ENCODE peak calls at places on chromosome 16, in four cellular contexts. One of them, this sample, is unnamed. For H3K4me1, the result is how much of the 10 kb centered on the place peaks cover.

GRCh38 chr16:69381231-69381630 is 4.6 kb downstream of the TERF2 start:
- DNase-seq in right atrium auricular region: no peak
- DNase-seq in A549: no peak
- DNase-seq in heart right ventricle: no peak
- DNase-seq in this sample: no peak

GRCh38 chr16:10250137-10250850 is 68.1 kb upstream of the GRIN2A start:
- DNase-seq in right atrium auricular region: no peak
- DNase-seq in A549: no peak
- DNase-seq in heart right ventricle: no peak
- DNase-seq in this sample: no peak

GRCh38 chr16:67196881-67197280 is 2.0 kb upstream of the ELMO3 start:
- DNase-seq in right atrium auricular region: no peak
- DNase-seq in A549: no peak
- DNase-seq in heart right ventricle: no peak
- DNase-seq in this sample: no peak

GRCh38 chr16:55120408-55120807 is 189.7 kb downstream of the IRX5 start:
- DNase-seq in right atrium auricular region: no peak
- DNase-seq in A549: peak
- DNase-seq in heart right ventricle: peak
- DNase-seq in this sample: no peak

GRCh38 chr16:79769320-79770243 is 169.0 kb upstream of the MAF start:
- DNase-seq in right atrium auricular region: no peak
- DNase-seq in A549: no peak
- DNase-seq in heart right ventricle: no peak
- DNase-seq in this sample: no peak

GRCh38 chr16:3651461-3652372 is 2.8 kb upstream of the DNASE1 start:
- DNase-seq in right atrium auricular region: no peak
- DNase-seq in A549: no peak
- DNase-seq in heart right ventricle: no peak
- DNase-seq in this sample: no peak

GRCh38 chr16:9105189-9105588 is 13.7 kb downstream of the HAPSTR1 start:
- DNase-seq in right atrium auricular region: no peak
- DNase-seq in A549: no peak
- DNase-seq in heart right ventricle: no peak
- DNase-seq in this sample: no peak

GRCh38 chr16:86881118-86881510 is 302.8 kb downstream of the FOXL1 start:
- DNase-seq in right atrium auricular region: no peak
- DNase-seq in A549: no peak
- DNase-seq in heart right ventricle: no peak
- DNase-seq in this sample: no peak

GRCh38 chr16:58679763-58680162 is 4.8 kb downstream of the SLC38A7 start:
- DNase-seq in right atrium auricular region: no peak
- DNase-seq in A549: no peak
- DNase-seq in heart right ventricle: no peak
- DNase-seq in this sample: no peak

GRCh38 chr16:70527315-70527996 is 3.8 kb downstream of the SF3B3 start:
- DNase-seq in right atrium auricular region: no peak
- DNase-seq in A549: no peak
- DNase-seq in heart right ventricle: no peak
- DNase-seq in this sample: no peak

GRCh38 chr16:49127103-49127502 is 154.5 kb downstream of the CBLN1 start:
- DNase-seq in right atrium auricular region: no peak
- DNase-seq in A549: no peak
- DNase-seq in heart right ventricle: no peak
- DNase-seq in this sample: no peak

GRCh38 chr16:22653876-22654275 is 143.2 kb downstream of the NPIPB5 start:
- DNase-seq in right atrium auricular region: no peak
- DNase-seq in A549: no peak
- DNase-seq in heart right ventricle: no peak
- DNase-seq in this sample: no peak

GRCh38 chr16:64132686-64133085 is 989.2 kb downstream of the CDH11 start:
- DNase-seq in right atrium auricular region: no peak
- DNase-seq in A549: no peak
- DNase-seq in heart right ventricle: no peak
- DNase-seq in this sample: no peak

GRCh38 chr16:30998852-30999761 is 11.3 kb downstream of the STX1B start:
- DNase-seq in right atrium auricular region: peak
- DNase-seq in A549: no peak
- DNase-seq in heart right ventricle: no peak
- DNase-seq in this sample: peak

GRCh38 chr16:14309001-14309886 is 238.1 kb downstream of the MRTFB start:
- DNase-seq in right atrium auricular region: no peak
- DNase-seq in A549: no peak
- DNase-seq in heart right ventricle: no peak
- DNase-seq in this sample: no peak

GRCh38 chr16:68704232-68704867 is 32.7 kb upstream of the CDH1 start:
- DNase-seq in right atrium auricular region: no peak
- DNase-seq in A549: peak
- DNase-seq in heart right ventricle: peak
- DNase-seq in this sample: no peak

GRCh38 chr16:10681310-10682308 is 13.1 kb downstream of the TEKT5 start:
- DNase-seq in right atrium auricular region: peak
- DNase-seq in A549: no peak
- DNase-seq in heart right ventricle: no peak
- DNase-seq in this sample: no peak

GRCh38 chr16:57834936-57835335 is 32.6 kb upstream of the KIFC3 start:
- DNase-seq in right atrium auricular region: no peak
- DNase-seq in A549: peak
- DNase-seq in heart right ventricle: no peak
- DNase-seq in this sample: no peak

GRCh38 chr16:83771306-83771942 is 36.4 kb upstream of the HSBP1 start:
- DNase-seq in right atrium auricular region: peak
- DNase-seq in A549: no peak
- DNase-seq in heart right ventricle: peak
- DNase-seq in this sample: peak

GRCh38 chr16:3087243-3087791 is 11.8 kb downstream of the ZSCAN10 start:
- DNase-seq in right atrium auricular region: no peak
- DNase-seq in A549: peak
- DNase-seq in heart right ventricle: peak
- DNase-seq in this sample: no peak

GRCh38 chr16:81261049-81261648 is 22.7 kb downstream of the BCO1 start:
- DNase-seq in right atrium auricular region: no peak
- DNase-seq in A549: peak
- DNase-seq in heart right ventricle: no peak
- DNase-seq in this sample: no peak

GRCh38 chr16:85234310-85235235 is 122.3 kb upstream of the CIBAR2 start:
- DNase-seq in right atrium auricular region: peak
- DNase-seq in A549: peak
- DNase-seq in heart right ventricle: peak
- DNase-seq in this sample: no peak

GRCh38 chr16:86919073-86919472 is 340.7 kb downstream of the FOXL1 start:
- DNase-seq in right atrium auricular region: no peak
- DNase-seq in A549: no peak
- DNase-seq in heart right ventricle: no peak
- DNase-seq in this sample: no peak

GRCh38 chr16:2028146-2028545 is 1.4 kb downstream of the NHERF2 start:
- DNase-seq in right atrium auricular region: no peak
- DNase-seq in A549: no peak
- DNase-seq in heart right ventricle: no peak
- DNase-seq in this sample: no peak

GRCh38 chr16:2196162-2196980 is at the start of gene CASKIN1:
- DNase-seq in right atrium auricular region: no peak
- DNase-seq in A549: no peak
- DNase-seq in heart right ventricle: no peak
- DNase-seq in this sample: no peak

GRCh38 chr16:15924996-15925395 is 24.4 kb upstream of the ABCC1 start:
- DNase-seq in right atrium auricular region: no peak
- DNase-seq in A549: no peak
- DNase-seq in heart right ventricle: no peak
- DNase-seq in this sample: no peak

GRCh38 chr16:81220369-81220768 is 18.1 kb upstream of the BCO1 start:
- DNase-seq in right atrium auricular region: no peak
- DNase-seq in A549: no peak
- DNase-seq in heart right ventricle: no peak
- DNase-seq in this sample: no peak

GRCh38 chr16:86562356-86562755 is 4.3 kb upstream of the FOXC2 start:
- DNase-seq in right atrium auricular region: no peak
- DNase-seq in A549: no peak
- DNase-seq in heart right ventricle: no peak
- DNase-seq in this sample: no peak

DNA sequence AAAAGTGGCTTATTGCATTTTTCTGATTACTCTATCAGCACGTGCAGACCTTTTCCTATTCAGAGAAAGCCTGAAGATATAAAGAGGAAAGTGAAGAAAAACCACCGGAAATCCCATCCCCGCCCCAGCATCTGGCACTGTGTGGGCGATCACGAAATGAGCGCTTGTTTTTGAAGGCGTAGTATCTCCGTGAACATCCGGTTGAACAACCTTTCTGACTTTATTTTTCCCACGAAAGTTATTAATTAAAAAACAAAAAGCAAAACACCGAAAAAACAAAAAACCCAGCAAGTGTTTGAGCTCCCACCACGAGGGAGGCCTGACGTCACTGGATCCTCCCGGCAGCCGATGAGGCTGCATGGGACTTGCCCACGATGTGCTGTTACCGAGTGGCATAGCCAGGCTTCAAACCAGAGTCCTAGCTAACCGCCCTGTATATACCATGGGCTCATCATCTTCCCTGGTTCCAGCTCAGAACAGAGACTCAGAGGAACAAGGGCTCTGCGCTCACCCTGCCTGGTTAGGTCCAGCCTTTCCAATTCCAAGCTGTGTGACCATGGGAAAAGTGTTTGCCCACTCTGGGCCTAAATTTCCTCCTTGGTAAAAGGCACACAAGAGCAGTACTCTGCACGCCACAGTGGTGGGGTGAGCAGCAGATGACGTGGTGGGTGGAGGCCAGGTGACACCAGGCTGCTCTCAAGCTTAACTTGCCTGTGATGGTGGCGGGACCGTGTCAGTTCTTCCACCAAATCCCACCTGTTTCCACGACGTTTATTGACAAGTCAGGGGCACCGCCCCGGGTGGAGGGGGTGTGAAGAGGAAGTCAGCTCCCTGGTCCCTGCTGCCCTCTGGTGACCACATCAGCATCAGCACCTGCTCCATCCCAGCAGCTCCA is 34.3 kb upstream of the IL21R start:
- DNase-seq in right atrium auricular region: peak
- DNase-seq in A549: peak
- DNase-seq in heart right ventricle: peak
- DNase-seq in this sample: peak
- H3K4me1 ChIP-seq in right atrium auricular region: under half
- H3K4me1 ChIP-seq in A549: under half
- H3K4me1 ChIP-seq in heart right ventricle: under half
- H3K4me1 ChIP-seq in this sample: under half

DNA sequence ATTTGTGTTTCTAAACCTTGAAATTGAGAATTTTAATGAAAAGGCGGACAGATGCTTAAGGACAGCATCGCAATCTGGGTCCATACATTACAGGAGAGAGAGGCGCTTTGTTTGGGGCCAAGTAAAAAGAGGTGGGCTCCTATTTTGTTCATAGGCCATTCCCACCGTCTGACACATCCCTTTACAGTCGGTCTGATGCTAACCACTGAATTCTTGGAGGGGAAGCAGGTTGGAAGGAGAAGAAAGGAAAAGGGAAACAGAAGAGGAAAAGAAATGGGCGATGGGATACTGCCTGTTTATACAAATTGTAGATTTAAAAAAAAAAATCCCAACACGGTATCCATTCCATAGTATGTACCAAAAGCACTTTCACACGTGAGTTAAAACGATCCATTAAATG is 4.0 kb upstream of the ZFHX3 start:
- DNase-seq in right atrium auricular region: no peak
- DNase-seq in A549: no peak
- DNase-seq in heart right ventricle: no peak
- DNase-seq in this sample: no peak
- H3K4me1 ChIP-seq in right atrium auricular region: under half
- H3K4me1 ChIP-seq in A549: half or more
- H3K4me1 ChIP-seq in heart right ventricle: half or more
- H3K4me1 ChIP-seq in this sample: half or more

GRCh38 chr16:50292566-50292948 is 26.2 kb downstream of the ADCY7 start:
- DNase-seq in right atrium auricular region: no peak
- DNase-seq in A549: no peak
- DNase-seq in heart right ventricle: no peak
- DNase-seq in this sample: no peak

GRCh38 chr16:50291719-50292565 is 25.6 kb downstream of the ADCY7 start:
- DNase-seq in right atrium auricular region: no peak
- DNase-seq in A549: no peak
- DNase-seq in heart right ventricle: no peak
- DNase-seq in this sample: no peak

GRCh38 chr16:50288920-50289319 is 22.6 kb downstream of the ADCY7 start:
- DNase-seq in right atrium auricular region: no peak
- DNase-seq in A549: no peak
- DNase-seq in heart right ventricle: no peak
- DNase-seq in this sample: no peak

GRCh38 chr16:50290856-50291255 is 24.5 kb downstream of the ADCY7 start:
- DNase-seq in right atrium auricular region: no peak
- DNase-seq in A549: no peak
- DNase-seq in heart right ventricle: no peak
- DNase-seq in this sample: no peak

DNA sequence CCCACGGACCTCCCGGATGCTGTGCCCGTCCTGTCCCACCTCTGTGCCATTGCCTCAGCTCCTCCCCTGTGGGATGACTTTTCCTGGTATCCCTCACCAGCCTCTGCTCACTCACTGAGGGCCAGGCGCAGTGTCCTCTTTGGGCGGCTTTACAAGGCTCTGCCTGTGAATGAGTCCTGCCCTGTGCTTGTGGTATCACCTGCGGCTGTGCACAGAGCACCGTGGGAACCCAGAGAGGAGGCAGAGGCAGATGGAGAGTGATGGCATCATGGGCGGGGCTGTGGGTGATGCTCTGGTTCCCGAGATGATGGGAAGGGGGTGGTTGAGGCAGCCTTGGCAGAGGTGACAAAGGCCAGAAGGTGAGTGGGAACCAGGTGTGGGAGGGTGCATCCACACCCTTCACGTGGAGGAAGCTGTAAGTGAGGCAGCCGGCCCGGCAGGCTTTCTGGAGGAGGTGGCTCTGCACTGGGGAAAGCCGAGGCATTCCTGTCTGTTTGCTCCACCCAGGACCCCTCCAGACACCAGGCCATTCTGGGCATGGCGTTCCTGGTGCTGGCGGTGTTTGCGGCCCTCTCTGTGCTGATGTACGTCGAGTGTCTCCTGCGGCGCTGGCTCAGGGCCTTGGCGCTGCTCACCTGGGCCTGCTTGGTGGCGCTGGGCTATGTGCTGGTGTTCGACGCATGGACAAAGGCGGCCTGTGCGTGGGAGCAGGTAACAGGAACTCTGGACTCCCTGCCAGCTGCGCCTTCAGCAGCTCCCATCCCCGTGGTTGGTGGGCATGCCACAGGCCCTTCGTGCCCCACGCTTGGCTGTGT is 23.8 kb downstream of the ADCY7 start:
- DNase-seq in right atrium auricular region: no peak
- DNase-seq in A549: no peak
- DNase-seq in heart right ventricle: no peak
- DNase-seq in this sample: no peak
- H3K4me1 ChIP-seq in right atrium auricular region: under half
- H3K4me1 ChIP-seq in A549: under half
- H3K4me1 ChIP-seq in heart right ventricle: under half
- H3K4me1 ChIP-seq in this sample: under half

DNA sequence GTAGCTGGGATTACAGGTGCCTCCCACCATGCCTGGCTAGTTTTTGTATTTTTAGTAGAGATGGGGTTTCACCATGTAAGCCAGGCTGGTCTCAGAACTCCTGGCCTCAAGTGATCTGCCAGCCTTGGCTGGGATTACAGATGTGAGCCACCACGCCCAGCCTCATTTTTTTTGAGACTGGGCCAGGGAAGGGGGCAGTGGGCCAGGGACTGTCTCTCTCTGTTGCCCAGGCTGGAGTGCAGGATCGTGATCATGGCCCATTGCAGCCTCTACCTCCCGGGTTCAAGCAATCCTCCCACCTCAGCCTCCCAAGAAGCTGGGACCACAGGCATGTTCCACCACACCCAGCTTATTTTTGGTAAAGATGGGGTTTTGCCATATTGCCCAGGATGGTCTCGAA is 16.0 kb downstream of the RSL1D1 start:
- DNase-seq in right atrium auricular region: no peak
- DNase-seq in A549: no peak
- DNase-seq in heart right ventricle: no peak
- DNase-seq in this sample: no peak
- H3K4me1 ChIP-seq in right atrium auricular region: under half
- H3K4me1 ChIP-seq in A549: under half
- H3K4me1 ChIP-seq in heart right ventricle: under half
- H3K4me1 ChIP-seq in this sample: under half

This sample was measured in thoracic aorta.